ENCODE peak calls at places on chromosome X, in seven cellular contexts. One of them, this sample, is unnamed.

GRCh38 chrX:132184871-132185270 is 34.4 kb downstream of the RAP2C start:
- DNase-seq in stimulated activated CD4-positive, alpha-beta T cell treated with anti-CD3 and anti-CD28 coated beads, Interleukin-1b, Interleukin-23, amount 100 ng/mL, for 4 hours: no peak
- DNase-seq in stimulated activated naive CD4-positive, alpha-beta T cell: no peak
- DNase-seq in T-cell: no peak
- DNase-seq in activated T-helper 1 cell treated with Interleukin-2 at 50 U/mL for 16 hours: no peak
- DNase-seq in stimulated activated CD8-positive, alpha-beta memory T cell treated with anti-CD3 and anti-CD28 coated beads, Interleukin-15, amount 100 ng/mL, for 24 hours: no peak
- DNase-seq in adipocyte: peak
- DNase-seq in this sample: no peak

GRCh38 chrX:134444681-134445080 is 15.3 kb upstream of the HPRT1 start:
- DNase-seq in stimulated activated CD4-positive, alpha-beta T cell treated with anti-CD3 and anti-CD28 coated beads, Interleukin-1b, Interleukin-23, amount 100 ng/mL, for 4 hours: no peak
- DNase-seq in T-cell: no peak
- DNase-seq in stimulated activated naive CD4-positive, alpha-beta T cell: no peak
- DNase-seq in stimulated activated CD8-positive, alpha-beta memory T cell treated with anti-CD3 and anti-CD28 coated beads, Interleukin-15, amount 100 ng/mL, for 24 hours: no peak
- DNase-seq in adipocyte: no peak
- DNase-seq in activated T-helper 1 cell treated with Interleukin-2 at 50 U/mL for 16 hours: no peak
- DNase-seq in this sample: no peak

GRCh38 chrX:357693-358471 is 28.8 kb downstream of the PPP2R3B start:
- DNase-seq in activated T-helper 1 cell treated with Interleukin-2 at 50 U/mL for 16 hours: no peak
- DNase-seq in adipocyte: no peak
- DNase-seq in stimulated activated CD8-positive, alpha-beta memory T cell treated with anti-CD3 and anti-CD28 coated beads, Interleukin-15, amount 100 ng/mL, for 24 hours: no peak
- DNase-seq in stimulated activated CD4-positive, alpha-beta T cell treated with anti-CD3 and anti-CD28 coated beads, Interleukin-1b, Interleukin-23, amount 100 ng/mL, for 4 hours: peak
- DNase-seq in stimulated activated naive CD4-positive, alpha-beta T cell: peak
- DNase-seq in T-cell: peak
- DNase-seq in this sample: peak

GRCh38 chrX:16640823-16641222 is 9.1 kb upstream of the S100G start:
- DNase-seq in activated T-helper 1 cell treated with Interleukin-2 at 50 U/mL for 16 hours: no peak
- DNase-seq in T-cell: no peak
- DNase-seq in adipocyte: no peak
- DNase-seq in stimulated activated CD8-positive, alpha-beta memory T cell treated with anti-CD3 and anti-CD28 coated beads, Interleukin-15, amount 100 ng/mL, for 24 hours: no peak
- DNase-seq in stimulated activated naive CD4-positive, alpha-beta T cell: no peak
- DNase-seq in stimulated activated CD4-positive, alpha-beta T cell treated with anti-CD3 and anti-CD28 coated beads, Interleukin-1b, Interleukin-23, amount 100 ng/mL, for 4 hours: no peak
- DNase-seq in this sample: no peak

GRCh38 chrX:21932277-21932996 is 8.1 kb upstream of the SMS start:
- DNase-seq in stimulated activated CD4-positive, alpha-beta T cell treated with anti-CD3 and anti-CD28 coated beads, Interleukin-1b, Interleukin-23, amount 100 ng/mL, for 4 hours: no peak
- DNase-seq in adipocyte: peak
- DNase-seq in activated T-helper 1 cell treated with Interleukin-2 at 50 U/mL for 16 hours: no peak
- DNase-seq in stimulated activated naive CD4-positive, alpha-beta T cell: no peak
- DNase-seq in stimulated activated CD8-positive, alpha-beta memory T cell treated with anti-CD3 and anti-CD28 coated beads, Interleukin-15, amount 100 ng/mL, for 24 hours: no peak
- DNase-seq in T-cell: no peak
- DNase-seq in this sample: no peak

GRCh38 chrX:110180176-110180927 is 137.5 kb downstream of the AMMECR1 start:
- DNase-seq in stimulated activated naive CD4-positive, alpha-beta T cell: no peak
- DNase-seq in activated T-helper 1 cell treated with Interleukin-2 at 50 U/mL for 16 hours: no peak
- DNase-seq in adipocyte: peak
- DNase-seq in stimulated activated CD8-positive, alpha-beta memory T cell treated with anti-CD3 and anti-CD28 coated beads, Interleukin-15, amount 100 ng/mL, for 24 hours: no peak
- DNase-seq in stimulated activated CD4-positive, alpha-beta T cell treated with anti-CD3 and anti-CD28 coated beads, Interleukin-1b, Interleukin-23, amount 100 ng/mL, for 4 hours: no peak
- DNase-seq in T-cell: no peak
- DNase-seq in this sample: no peak

GRCh38 chrX:153981771-153982533 is 9.4 kb downstream of the TMEM187 start:
- DNase-seq in activated T-helper 1 cell treated with Interleukin-2 at 50 U/mL for 16 hours: no peak
- DNase-seq in T-cell: peak
- DNase-seq in stimulated activated naive CD4-positive, alpha-beta T cell: peak
- DNase-seq in stimulated activated CD8-positive, alpha-beta memory T cell treated with anti-CD3 and anti-CD28 coated beads, Interleukin-15, amount 100 ng/mL, for 24 hours: no peak
- DNase-seq in stimulated activated CD4-positive, alpha-beta T cell treated with anti-CD3 and anti-CD28 coated beads, Interleukin-1b, Interleukin-23, amount 100 ng/mL, for 4 hours: no peak
- DNase-seq in adipocyte: no peak
- DNase-seq in this sample: peak

GRCh38 chrX:38341442-38341841 is 11.0 kb upstream of the OTC start:
- DNase-seq in adipocyte: no peak
- DNase-seq in stimulated activated CD4-positive, alpha-beta T cell treated with anti-CD3 and anti-CD28 coated beads, Interleukin-1b, Interleukin-23, amount 100 ng/mL, for 4 hours: no peak
- DNase-seq in stimulated activated CD8-positive, alpha-beta memory T cell treated with anti-CD3 and anti-CD28 coated beads, Interleukin-15, amount 100 ng/mL, for 24 hours: no peak
- DNase-seq in stimulated activated naive CD4-positive, alpha-beta T cell: no peak
- DNase-seq in activated T-helper 1 cell treated with Interleukin-2 at 50 U/mL for 16 hours: no peak
- DNase-seq in T-cell: no peak
- DNase-seq in this sample: no peak

GRCh38 chrX:106791495-106791894 is 11.0 kb upstream of the TBC1D8B start:
- DNase-seq in T-cell: no peak
- DNase-seq in activated T-helper 1 cell treated with Interleukin-2 at 50 U/mL for 16 hours: no peak
- DNase-seq in adipocyte: peak
- DNase-seq in stimulated activated CD8-positive, alpha-beta memory T cell treated with anti-CD3 and anti-CD28 coated beads, Interleukin-15, amount 100 ng/mL, for 24 hours: no peak
- DNase-seq in stimulated activated naive CD4-positive, alpha-beta T cell: no peak
- DNase-seq in stimulated activated CD4-positive, alpha-beta T cell treated with anti-CD3 and anti-CD28 coated beads, Interleukin-1b, Interleukin-23, amount 100 ng/mL, for 4 hours: no peak
- DNase-seq in this sample: no peak

GRCh38 chrX:24426921-24427746 is 38.0 kb upstream of the PDK3 start:
- DNase-seq in stimulated activated naive CD4-positive, alpha-beta T cell: no peak
- DNase-seq in stimulated activated CD4-positive, alpha-beta T cell treated with anti-CD3 and anti-CD28 coated beads, Interleukin-1b, Interleukin-23, amount 100 ng/mL, for 4 hours: no peak
- DNase-seq in activated T-helper 1 cell treated with Interleukin-2 at 50 U/mL for 16 hours: no peak
- DNase-seq in stimulated activated CD8-positive, alpha-beta memory T cell treated with anti-CD3 and anti-CD28 coated beads, Interleukin-15, amount 100 ng/mL, for 24 hours: no peak
- DNase-seq in T-cell: no peak
- DNase-seq in adipocyte: peak
- DNase-seq in this sample: no peak

GRCh38 chrX:19382500-19383145 is 38.9 kb downstream of the PDHA1 start:
- DNase-seq in T-cell: peak
- DNase-seq in stimulated activated naive CD4-positive, alpha-beta T cell: peak
- DNase-seq in activated T-helper 1 cell treated with Interleukin-2 at 50 U/mL for 16 hours: no peak
- DNase-seq in stimulated activated CD8-positive, alpha-beta memory T cell treated with anti-CD3 and anti-CD28 coated beads, Interleukin-15, amount 100 ng/mL, for 24 hours: peak
- DNase-seq in stimulated activated CD4-positive, alpha-beta T cell treated with anti-CD3 and anti-CD28 coated beads, Interleukin-1b, Interleukin-23, amount 100 ng/mL, for 4 hours: no peak
- DNase-seq in adipocyte: peak
- DNase-seq in this sample: peak

GRCh38 chrX:63747331-63747730 is 37.7 kb downstream of the ARHGEF9 start:
- DNase-seq in stimulated activated CD8-positive, alpha-beta memory T cell treated with anti-CD3 and anti-CD28 coated beads, Interleukin-15, amount 100 ng/mL, for 24 hours: no peak
- DNase-seq in stimulated activated CD4-positive, alpha-beta T cell treated with anti-CD3 and anti-CD28 coated beads, Interleukin-1b, Interleukin-23, amount 100 ng/mL, for 4 hours: no peak
- DNase-seq in stimulated activated naive CD4-positive, alpha-beta T cell: no peak
- DNase-seq in adipocyte: peak
- DNase-seq in T-cell: no peak
- DNase-seq in activated T-helper 1 cell treated with Interleukin-2 at 50 U/mL for 16 hours: no peak
- DNase-seq in this sample: no peak